ENCODE peak calls at places on chromosomes 12 and 14, in seven cellular contexts. One of them, this sample, is unnamed. For H4K20me1, the result is how much of the 10 kb centered on the place peaks cover.

GRCh38 chr12:16076553-16076952 is 165.4 kb downstream of the DERA start:
- DNase-seq in PC-3: peak
- DNase-seq in astrocyte: no peak
- DNase-seq in neural progenitor cell: peak
- DNase-seq in Karpas-422: peak
- DNase-seq in HCT116: peak
- DNase-seq in IMR-90: peak
- DNase-seq in this sample: peak

GRCh38 chr12:8629486-8630033 is 16.9 kb upstream of the AICDA start:
- DNase-seq in PC-3: no peak
- DNase-seq in astrocyte: peak
- DNase-seq in neural progenitor cell: no peak
- DNase-seq in Karpas-422: no peak
- DNase-seq in HCT116: no peak
- DNase-seq in IMR-90: no peak
- DNase-seq in this sample: peak

GRCh38 chr12:63206908-63207307 is 55.9 kb upstream of the AVPR1A start:
- DNase-seq in PC-3: peak
- DNase-seq in astrocyte: no peak
- DNase-seq in neural progenitor cell: no peak
- DNase-seq in Karpas-422: no peak
- DNase-seq in HCT116: no peak
- DNase-seq in IMR-90: no peak
- DNase-seq in this sample: no peak

GRCh38 chr12:131607658-131608447 is 103.0 kb upstream of the SFSWAP start:
- DNase-seq in PC-3: no peak
- DNase-seq in astrocyte: no peak
- DNase-seq in neural progenitor cell: no peak
- DNase-seq in Karpas-422: no peak
- DNase-seq in HCT116: no peak
- DNase-seq in IMR-90: no peak
- DNase-seq in this sample: no peak

GRCh38 chr14:22598896-22599244 is 770 bp downstream of the ABHD4 start:
- DNase-seq in PC-3: peak
- DNase-seq in astrocyte: peak
- DNase-seq in neural progenitor cell: peak
- DNase-seq in Karpas-422: peak
- DNase-seq in HCT116: peak
- DNase-seq in IMR-90: peak
- DNase-seq in this sample: peak

GRCh38 chr14:69553221-69553620 is 21.4 kb downstream of the CCDC177 start:
- DNase-seq in PC-3: no peak
- DNase-seq in astrocyte: peak
- DNase-seq in neural progenitor cell: no peak
- DNase-seq in Karpas-422: no peak
- DNase-seq in HCT116: no peak
- DNase-seq in IMR-90: peak
- DNase-seq in this sample: no peak

GRCh38 chr12:53996886-53997217 is 3.1 kb upstream of the HOXC9 start:
- DNase-seq in PC-3: no peak
- DNase-seq in astrocyte: no peak
- DNase-seq in neural progenitor cell: no peak
- DNase-seq in Karpas-422: no peak
- DNase-seq in HCT116: no peak
- DNase-seq in IMR-90: no peak
- DNase-seq in this sample: no peak

GRCh38 chr12:13234045-13234641 is 37.6 kb downstream of the EMP1 start:
- DNase-seq in PC-3: peak
- DNase-seq in astrocyte: no peak
- DNase-seq in neural progenitor cell: peak
- DNase-seq in Karpas-422: peak
- DNase-seq in HCT116: peak
- DNase-seq in IMR-90: peak
- DNase-seq in this sample: peak

GRCh38 chr12:34595749-34596733 is 573.7 kb downstream of the ALG10 start:
- DNase-seq in PC-3: no peak
- DNase-seq in astrocyte: no peak
- DNase-seq in neural progenitor cell: no peak
- DNase-seq in Karpas-422: no peak
- DNase-seq in HCT116: no peak
- DNase-seq in IMR-90: no peak
- DNase-seq in this sample: no peak

GRCh38 chr12:24719293-24719721 is 229.6 kb downstream of the BCAT1 start:
- DNase-seq in PC-3: no peak
- DNase-seq in astrocyte: peak
- DNase-seq in neural progenitor cell: no peak
- DNase-seq in Karpas-422: no peak
- DNase-seq in HCT116: no peak
- DNase-seq in IMR-90: peak
- DNase-seq in this sample: no peak

GRCh38 chr12:1093166-1093751 is 102.2 kb downstream of the ERC1 start:
- DNase-seq in PC-3: peak
- DNase-seq in astrocyte: peak
- DNase-seq in neural progenitor cell: peak
- DNase-seq in Karpas-422: peak
- DNase-seq in HCT116: peak
- DNase-seq in IMR-90: peak
- DNase-seq in this sample: peak

GRCh38 chr12:84785951-84786350 is 126.6 kb downstream of the SLC6A15 start:
- DNase-seq in PC-3: no peak
- DNase-seq in astrocyte: no peak
- DNase-seq in neural progenitor cell: no peak
- DNase-seq in Karpas-422: no peak
- DNase-seq in HCT116: no peak
- DNase-seq in IMR-90: peak
- DNase-seq in this sample: no peak

GRCh38 chr12:53050426-53051057 is 677 bp downstream of the TNS2 start:
- DNase-seq in PC-3: no peak
- DNase-seq in astrocyte: no peak
- DNase-seq in neural progenitor cell: no peak
- DNase-seq in Karpas-422: no peak
- DNase-seq in HCT116: no peak
- DNase-seq in IMR-90: no peak
- DNase-seq in this sample: no peak

GRCh38 chr14:60344751-60345150 is 95.7 kb downstream of the PPM1A start:
- DNase-seq in PC-3: no peak
- DNase-seq in astrocyte: no peak
- DNase-seq in neural progenitor cell: no peak
- DNase-seq in Karpas-422: no peak
- DNase-seq in HCT116: no peak
- DNase-seq in IMR-90: no peak
- DNase-seq in this sample: no peak

GRCh38 chr14:103806805-103807204 is 40.6 kb downstream of the PPP1R13B start:
- DNase-seq in PC-3: no peak
- DNase-seq in astrocyte: no peak
- DNase-seq in neural progenitor cell: no peak
- DNase-seq in Karpas-422: no peak
- DNase-seq in HCT116: no peak
- DNase-seq in IMR-90: no peak
- DNase-seq in this sample: peak

GRCh38 chr14:64628940-64629403 is 75.3 kb upstream of the PLEKHG3 start:
- DNase-seq in PC-3: peak
- DNase-seq in astrocyte: peak
- DNase-seq in neural progenitor cell: no peak
- DNase-seq in Karpas-422: no peak
- DNase-seq in HCT116: no peak
- DNase-seq in IMR-90: peak
- DNase-seq in this sample: no peak

GRCh38 chr14:79056879-79057278 is 886.7 kb downstream of the NRXN3 start:
- DNase-seq in PC-3: no peak
- DNase-seq in astrocyte: peak
- DNase-seq in neural progenitor cell: no peak
- DNase-seq in Karpas-422: no peak
- DNase-seq in HCT116: no peak
- DNase-seq in IMR-90: peak
- DNase-seq in this sample: no peak

GRCh38 chr14:63378444-63378843 is 59.7 kb upstream of the GPHB5 start:
- DNase-seq in PC-3: no peak
- DNase-seq in astrocyte: no peak
- DNase-seq in neural progenitor cell: no peak
- DNase-seq in Karpas-422: no peak
- DNase-seq in HCT116: no peak
- DNase-seq in IMR-90: no peak
- DNase-seq in this sample: no peak

GRCh38 chr12:53985358-53985899 is 483 bp downstream of the HOXC10 start:
- DNase-seq in PC-3: no peak
- DNase-seq in astrocyte: no peak
- DNase-seq in neural progenitor cell: no peak
- DNase-seq in Karpas-422: no peak
- DNase-seq in HCT116: no peak
- DNase-seq in IMR-90: no peak
- DNase-seq in this sample: no peak

GRCh38 chr12:48001426-48002178 is 2.7 kb downstream of the COL2A1 start:
- DNase-seq in PC-3: peak
- DNase-seq in astrocyte: peak
- DNase-seq in neural progenitor cell: peak
- DNase-seq in Karpas-422: no peak
- DNase-seq in HCT116: peak
- DNase-seq in IMR-90: no peak
- DNase-seq in this sample: no peak
- H3K4me3 ChIP-seq in PC-3: peak
- H3K4me3 ChIP-seq in astrocyte: peak
- H3K4me3 ChIP-seq in neural progenitor cell: peak
- H3K4me3 ChIP-seq in Karpas-422: no peak
- H3K4me3 ChIP-seq in HCT116: peak
- H3K4me3 ChIP-seq in IMR-90: peak
- H3K4me3 ChIP-seq in this sample: no peak

GRCh38 chr14:21092147-21093011 is 6.1 kb downstream of the ZNF219 start:
- DNase-seq in PC-3: peak
- DNase-seq in astrocyte: no peak
- DNase-seq in neural progenitor cell: peak
- DNase-seq in Karpas-422: peak
- DNase-seq in HCT116: peak
- DNase-seq in IMR-90: peak
- DNase-seq in this sample: peak

GRCh38 chr14:21093018-21093417 is 5.4 kb downstream of the ZNF219 start:
- DNase-seq in PC-3: no peak
- DNase-seq in astrocyte: no peak
- DNase-seq in neural progenitor cell: no peak
- DNase-seq in Karpas-422: no peak
- DNase-seq in HCT116: no peak
- DNase-seq in IMR-90: no peak
- DNase-seq in this sample: no peak

GRCh38 chr14:21091784-21092146 is 6.7 kb downstream of the ZNF219 start:
- DNase-seq in PC-3: no peak
- DNase-seq in astrocyte: no peak
- DNase-seq in neural progenitor cell: no peak
- DNase-seq in Karpas-422: no peak
- DNase-seq in HCT116: no peak
- DNase-seq in IMR-90: no peak
- DNase-seq in this sample: no peak

GRCh38 chr14:21095430-21096205 is 2.8 kb downstream of the ZNF219 start:
- DNase-seq in PC-3: no peak
- DNase-seq in astrocyte: no peak
- DNase-seq in neural progenitor cell: peak
- DNase-seq in Karpas-422: no peak
- DNase-seq in HCT116: no peak
- DNase-seq in IMR-90: peak
- DNase-seq in this sample: no peak

GRCh38 chr14:21093769-21094681 is 4.4 kb downstream of the ZNF219 start:
- DNase-seq in PC-3: no peak
- DNase-seq in astrocyte: no peak
- DNase-seq in neural progenitor cell: peak
- DNase-seq in Karpas-422: no peak
- DNase-seq in HCT116: no peak
- DNase-seq in IMR-90: no peak
- DNase-seq in this sample: no peak
- H4K20me1 ChIP-seq in PC-3: under half
- H4K20me1 ChIP-seq in astrocyte: under half
- H4K20me1 ChIP-seq in neural progenitor cell: half or more
- H4K20me1 ChIP-seq in Karpas-422: under half
- H4K20me1 ChIP-seq in HCT116: under half
- H4K20me1 ChIP-seq in IMR-90: under half
- H4K20me1 ChIP-seq in this sample: under half

GRCh38 chr12:67515679-67516363 is 132.7 kb upstream of the DYRK2 start:
- DNase-seq in PC-3: peak
- DNase-seq in astrocyte: peak
- DNase-seq in neural progenitor cell: no peak
- DNase-seq in Karpas-422: no peak
- DNase-seq in HCT116: no peak
- DNase-seq in IMR-90: no peak
- DNase-seq in this sample: peak

GRCh38 chr12:67520611-67521010 is 127.9 kb upstream of the DYRK2 start:
- DNase-seq in PC-3: no peak
- DNase-seq in astrocyte: peak
- DNase-seq in neural progenitor cell: no peak
- DNase-seq in Karpas-422: no peak
- DNase-seq in HCT116: no peak
- DNase-seq in IMR-90: no peak
- DNase-seq in this sample: no peak

GRCh38 chr12:67514502-67514901 is 134.0 kb upstream of the DYRK2 start:
- DNase-seq in PC-3: no peak
- DNase-seq in astrocyte: no peak
- DNase-seq in neural progenitor cell: no peak
- DNase-seq in Karpas-422: no peak
- DNase-seq in HCT116: no peak
- DNase-seq in IMR-90: no peak
- DNase-seq in this sample: no peak

GRCh38 chr12:67519824-67520433 is 128.6 kb upstream of the DYRK2 start:
- DNase-seq in PC-3: no peak
- DNase-seq in astrocyte: no peak
- DNase-seq in neural progenitor cell: peak
- DNase-seq in Karpas-422: no peak
- DNase-seq in HCT116: no peak
- DNase-seq in IMR-90: no peak
- DNase-seq in this sample: no peak

DNA sequence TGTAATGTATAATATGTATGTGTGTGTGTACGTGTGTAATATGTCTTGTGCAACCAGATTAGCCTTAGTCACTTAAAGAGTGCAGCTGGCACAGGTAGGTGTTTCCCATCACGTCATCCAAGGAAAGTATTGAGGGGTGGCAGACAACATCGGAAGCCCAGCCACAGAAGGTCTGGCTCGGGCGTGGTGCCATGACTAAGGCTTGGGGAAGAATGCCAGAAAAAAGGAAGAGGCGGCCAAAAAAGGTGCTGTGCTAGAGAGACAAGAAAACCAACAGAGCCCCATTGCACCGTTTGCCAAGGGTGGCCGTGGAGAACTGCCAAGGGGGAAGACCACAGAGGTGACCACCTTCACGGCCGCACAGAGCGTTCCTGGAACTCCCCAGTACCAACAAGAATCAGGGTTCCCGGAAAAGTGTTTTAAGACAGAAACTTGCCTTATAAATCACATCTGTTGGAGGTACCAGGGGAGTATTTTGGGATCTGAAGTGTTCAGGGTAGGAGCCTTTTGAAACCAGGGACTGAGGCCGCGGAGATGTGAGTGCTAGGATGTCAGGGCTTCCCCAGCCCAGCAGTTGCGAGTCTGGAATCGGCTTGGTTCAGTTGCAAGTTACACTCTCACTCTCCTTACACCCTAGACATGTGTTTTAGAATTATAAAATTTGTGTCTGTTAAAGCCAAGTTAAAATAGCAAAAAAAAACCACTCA is 131.2 kb upstream of the DYRK2 start:
- DNase-seq in PC-3: peak
- DNase-seq in astrocyte: peak
- DNase-seq in neural progenitor cell: no peak
- DNase-seq in Karpas-422: no peak
- DNase-seq in HCT116: peak
- DNase-seq in IMR-90: no peak
- DNase-seq in this sample: no peak
- H3K4me3 ChIP-seq in PC-3: peak
- H3K4me3 ChIP-seq in astrocyte: no peak
- H3K4me3 ChIP-seq in neural progenitor cell: no peak
- H3K4me3 ChIP-seq in Karpas-422: no peak
- H3K4me3 ChIP-seq in HCT116: no peak
- H3K4me3 ChIP-seq in IMR-90: no peak
- H3K4me3 ChIP-seq in this sample: no peak

GRCh38 chr12:106327256-106327852 is 24.8 kb downstream of the TCP11L2 start:
- DNase-seq in PC-3: no peak
- DNase-seq in astrocyte: no peak
- DNase-seq in neural progenitor cell: no peak
- DNase-seq in Karpas-422: peak
- DNase-seq in HCT116: no peak
- DNase-seq in IMR-90: no peak
- DNase-seq in this sample: no peak
- H4K20me1 ChIP-seq in PC-3: under half
- H4K20me1 ChIP-seq in astrocyte: under half
- H4K20me1 ChIP-seq in neural progenitor cell: under half
- H4K20me1 ChIP-seq in Karpas-422: under half
- H4K20me1 ChIP-seq in HCT116: under half
- H4K20me1 ChIP-seq in IMR-90: under half
- H4K20me1 ChIP-seq in this sample: under half

This sample was measured in OCI-LY7.